ENCODE peak calls at places on chromosomes 2 and 18, in six cellular contexts. G, E, W, U, T and M are unnamed samples.

GRCh38 chr18:25661836-25662235 is 309.9 kb upstream of the ZNF521 start:
- DNase-seq in G (no peak), E (no peak), W (no peak), U (no peak), T (no peak), M (no peak)

GRCh38 chr18:32249147-32249546 is 59.3 kb downstream of the MEP1B start:
- DNase-seq in G (no peak), E (no peak), W (no peak), U (no peak), T (no peak), M (no peak)

GRCh38 chr2:120429586-120430500 is 83.9 kb downstream of the INHBB start:
- DNase-seq in G (peak; percentile 46), E (no peak), W (no peak), U (no peak), T (no peak), M (no peak)

GRCh38 chr2:114784046-114784445 is 341.6 kb downstream of the DPP10 start:
- DNase-seq in G (no peak), E (no peak), W (no peak), U (no peak), T (no peak), M (no peak)

GRCh38 chr2:49367003-49367402 is 212.7 kb upstream of the FSHR start:
- DNase-seq in G (no peak), E (no peak), W (no peak), U (peak; percentile 1), T (no peak), M (no peak)

GRCh38 chr2:67954125-67954748 is 108.6 kb downstream of the C1D start:
- DNase-seq in G (peak; percentile 98), E (no peak), W (no peak), U (no peak), T (no peak), M (no peak)

GRCh38 chr2:149050188-149050587 is 11.7 kb downstream of the LYPD6B start:
- DNase-seq in G (no peak), E (peak; percentile 52), W (no peak), U (peak; percentile 56), T (no peak), M (no peak)

GRCh38 chr2:70961648-70961994 is 16.8 kb upstream of the ANKRD53 start:
- DNase-seq in G (no peak), E (no peak), W (no peak), U (no peak), T (no peak), M (no peak)

GRCh38 chr18:74928194-74928968 is 280.6 kb downstream of the PTGR3 start:
- DNase-seq in G (no peak), E (no peak), W (no peak), U (no peak), T (no peak), M (no peak)

GRCh38 chr2:51662187-51662586 is 630.3 kb upstream of the NRXN1 start:
- DNase-seq in G (no peak), E (no peak), W (no peak), U (no peak), T (no peak), M (no peak)

GRCh38 chr2:75241696-75242095 is 42.4 kb upstream of the TACR1 start:
- DNase-seq in G (no peak), E (peak; percentile 28), W (no peak), U (peak; percentile 43), T (no peak), M (no peak)

GRCh38 chr18:24414349-24415003 is 12.0 kb upstream of the IMPACT start:
- DNase-seq in G (no peak), E (peak; percentile 28), W (no peak), U (no peak), T (no peak), M (no peak)

GRCh38 chr2:120749506-120750431 is 14.1 kb downstream of the GLI2 start:
- DNase-seq in G (no peak), E (no peak), W (no peak), U (peak; percentile 38), T (no peak), M (no peak)

GRCh38 chr2:227576110-227576509 is 22.6 kb upstream of the SCYGR2 start:
- DNase-seq in G (no peak), E (no peak), W (no peak), U (peak; percentile 26), T (no peak), M (no peak)

GRCh38 chr2:242060212-242060835 is 190.8 kb downstream of the RTP5 start:
- DNase-seq in G (peak; percentile 4), E (peak; percentile 84), W (no peak), U (peak; percentile 78), T (no peak), M (no peak)

GRCh38 chr2:19732255-19732654 is 169.5 kb downstream of the TTC32 start:
- DNase-seq in G (no peak), E (no peak), W (no peak), U (no peak), T (no peak), M (no peak)

GRCh38 chr2:230929381-230930148 is 4.5 kb upstream of the GPR55 start:
- DNase-seq in G (no peak), E (no peak), W (no peak), U (no peak), T (no peak), M (no peak)

GRCh38 chr2:46971914-46972313 is 56.3 kb upstream of the MCFD2 start:
- DNase-seq in G (no peak), E (no peak), W (no peak), U (no peak), T (no peak), M (no peak)

GRCh38 chr2:169767243-169767888 is 31.3 kb upstream of the SSB start:
- DNase-seq in G (peak; percentile 35), E (peak; percentile 76), W (peak; percentile 47), U (peak; percentile 75), T (peak; percentile 31), M (no peak)

GRCh38 chr2:110146183-110146944 is 30.7 kb upstream of the MALL start:
- DNase-seq in G (no peak), E (no peak), W (no peak), U (no peak), T (no peak), M (no peak)

GRCh38 chr18:79065802-79066201 is 3.4 kb upstream of the ATP9B start:
- DNase-seq in G (no peak), E (no peak), W (no peak), U (no peak), T (no peak), M (no peak)